ENCODE peak calls at places on chromosome 16, in eight cellular contexts. L, E, M, C, F, U, Z and J are unnamed samples.

GRCh38 chr16:53789159-53789558 is 85.2 kb downstream of the FTO start:
- DNase-seq in L (no peak), E (no peak), M (no peak), C (no peak), F (no peak), U (no peak), Z (no peak), J (no peak)

GRCh38 chr16:74249281-74249680 is 47.3 kb upstream of the PSMD7 start:
- DNase-seq in L (no peak), E (no peak), M (no peak), C (no peak), F (no peak), U (no peak), Z (no peak), J (no peak)

GRCh38 chr16:68915561-68915960 is 72.2 kb downstream of the TANGO6 start:
- DNase-seq in L (no peak), E (no peak), M (no peak), C (no peak), F (no peak), U (no peak), Z (no peak), J (no peak)

GRCh38 chr16:49482690-49483089 is 109.1 kb downstream of the C16orf78 start:
- DNase-seq in L (no peak), E (no peak), M (no peak), C (peak; percentile 18), F (no peak), U (no peak), Z (peak; percentile 48), J (no peak)

GRCh38 chr16:49698416-49698815 is 157.5 kb downstream of the ZNF423 start:
- DNase-seq in L (peak; percentile 21), E (no peak), M (no peak), C (no peak), F (peak; percentile 73), U (no peak), Z (no peak), J (no peak)

GRCh38 chr16:64362193-64362592 is 759.7 kb downstream of the CDH11 start:
- DNase-seq in L (no peak), E (no peak), M (no peak), C (no peak), F (no peak), U (no peak), Z (no peak), J (no peak)

GRCh38 chr16:23670137-23670776 is 8.4 kb upstream of the PLK1 start:
- DNase-seq in L (no peak), E (no peak), M (no peak), C (peak; percentile 73), F (no peak), U (no peak), Z (no peak), J (no peak)

GRCh38 chr16:23195415-23195978 is 13.0 kb downstream of the SCNN1G start:
- DNase-seq in L (no peak), E (no peak), M (no peak), C (no peak), F (no peak), U (no peak), Z (no peak), J (no peak)

GRCh38 chr16:9135797-9136196 is 44.4 kb downstream of the HAPSTR1 start:
- DNase-seq in L (no peak), E (no peak), M (no peak), C (peak; percentile 27), F (no peak), U (no peak), Z (peak; percentile 55), J (no peak)

GRCh38 chr16:15521390-15521757 is 87.0 kb downstream of the BMERB1 start:
- DNase-seq in L (no peak), E (no peak), M (no peak), C (no peak), F (no peak), U (no peak), Z (no peak), J (no peak)

GRCh38 chr16:72715267-72715666 is 332.7 kb downstream of the ZFHX3 start:
- DNase-seq in L (no peak), E (no peak), M (no peak), C (no peak), F (no peak), U (no peak), Z (no peak), J (no peak)

GRCh38 chr16:31451681-31452351 is 7.5 kb upstream of the ARMC5 start:
- DNase-seq in L (peak; percentile 47), E (peak; percentile 56), M (no peak), C (peak; percentile 80), F (no peak), U (peak; percentile 65), Z (peak; percentile 81), J (no peak)

GRCh38 chr16:84029297-84030096 is 13.1 kb downstream of the SLC38A8 start:
- DNase-seq in L (no peak), E (no peak), M (no peak), C (no peak), F (no peak), U (no peak), Z (no peak), J (no peak)

GRCh38 chr16:27311449-27311831 is 2.3 kb upstream of the IL4R start:
- DNase-seq in L (no peak), E (no peak), M (no peak), C (no peak), F (no peak), U (no peak), Z (no peak), J (no peak)

GRCh38 chr16:85259831-85260165 is 147.5 kb upstream of the CIBAR2 start:
- DNase-seq in L (no peak), E (no peak), M (no peak), C (no peak), F (no peak), U (no peak), Z (no peak), J (no peak)

GRCh38 chr16:35214840-35215239 is 1755.4 kb downstream of the TP53TG3F start:
- DNase-seq in L (no peak), E (no peak), M (no peak), C (no peak), F (no peak), U (no peak), Z (no peak), J (no peak)
- H3K9me3 ChIP-seq in L (no peaks in the 10 kb centered on the region), E (peaks cover 25% of the 10 kb centered on the region), M (peaks cover 11% of the 10 kb centered on the region), C (peaks cover 3% of the 10 kb centered on the region), F (no peaks in the 10 kb centered on the region), U (no peaks in the 10 kb centered on the region), Z (peaks cover 8% of the 10 kb centered on the region), J (peaks cover 4% of the 10 kb centered on the region)

DNA sequence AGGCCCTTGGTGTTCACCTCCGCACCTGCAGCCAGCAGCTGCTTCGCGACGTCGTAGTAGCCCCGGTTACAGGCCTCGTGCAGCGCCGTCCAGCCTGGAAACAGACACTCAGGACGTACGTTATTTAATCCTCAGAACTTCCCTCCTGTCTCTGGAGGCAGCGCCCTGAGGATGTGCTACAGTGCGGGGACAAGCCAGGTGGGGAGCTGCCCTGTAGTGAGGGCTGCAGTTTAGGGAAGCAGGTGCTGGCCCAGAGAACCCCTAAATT is 71.0 kb downstream of the ZNF778 start:
- DNase-seq in L (no peak), E (no peak), M (no peak), C (no peak), F (no peak), U (no peak), Z (no peak), J (no peak)
- H3K36me3 ChIP-seq in L (peaks cover 29% of the 10 kb centered on the region), E (peaks cover 71% of the 10 kb centered on the region), M (peaks cover 31% of the 10 kb centered on the region), C (peaks cover 3% of the 10 kb centered on the region), F (peaks cover 54% of the 10 kb centered on the region), U (peaks cover 30% of the 10 kb centered on the region), Z (peaks cover 39% of the 10 kb centered on the region), J (peaks cover 56% of the 10 kb centered on the region)

DNA sequence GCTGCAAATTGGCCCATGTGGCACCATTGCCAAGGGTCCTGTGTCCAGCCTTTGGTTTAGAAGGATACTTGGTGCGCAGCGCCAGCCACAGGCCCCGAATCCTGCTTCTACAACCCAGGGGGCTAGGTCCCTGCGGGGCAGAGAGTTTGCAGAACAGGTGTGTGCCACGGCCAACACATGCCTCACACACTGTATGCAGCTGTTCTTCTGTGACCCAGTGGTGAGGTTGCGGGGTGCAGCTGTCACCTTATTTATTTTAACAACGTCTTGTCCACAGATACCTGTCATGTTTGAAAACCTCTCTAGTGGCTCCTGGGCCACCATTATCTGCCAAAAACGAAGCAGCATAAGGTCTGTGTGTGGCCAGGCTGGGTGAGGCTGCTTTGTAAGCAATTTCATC is 11.6 kb downstream of the CBFA2T3 start:
- DNase-seq in L (no peak), E (no peak), M (no peak), C (peak; percentile 18), F (no peak), U (no peak), Z (no peak), J (no peak)
- H3K9me3 ChIP-seq in L (no peaks in the 10 kb centered on the region), E (no peaks in the 10 kb centered on the region), M (no peaks in the 10 kb centered on the region), C (no peaks in the 10 kb centered on the region), F (no peaks in the 10 kb centered on the region), U (no peaks in the 10 kb centered on the region), Z (no peaks in the 10 kb centered on the region), J (no peaks in the 10 kb centered on the region)

GRCh38 chr16:2237076-2237551 is 870 bp downstream of the DNASE1L2 start:
- DNase-seq in L (no peak), E (no peak), M (no peak), C (no peak), F (no peak), U (no peak), Z (peak; percentile 66), J (no peak)

GRCh38 chr16:2235234-2235651 is 1.0 kb upstream of the DNASE1L2 start:
- DNase-seq in L (no peak), E (no peak), M (no peak), C (no peak), F (no peak), U (no peak), Z (no peak), J (peak; percentile 48)

GRCh38 chr16:2236362-2237075 is at the start of gene DNASE1L2:
- DNase-seq in L (no peak), E (peak; percentile 47), M (no peak), C (no peak), F (no peak), U (no peak), Z (peak; percentile 70), J (no peak)

GRCh38 chr16:2234813-2235170 is 1.5 kb upstream of the DNASE1L2 start:
- DNase-seq in L (no peak), E (no peak), M (no peak), C (no peak), F (no peak), U (no peak), Z (no peak), J (no peak)

GRCh38 chr16:2235695-2236361 is 416 bp upstream of the DNASE1L2 start:
- DNase-seq in L (no peak), E (no peak), M (no peak), C (no peak), F (no peak), U (no peak), Z (no peak), J (no peak)
- H3K36me3 ChIP-seq in L (peaks cover 37% of the 10 kb centered on the region), E (peaks cover 67% of the 10 kb centered on the region), M (peaks cover 29% of the 10 kb centered on the region), C (peaks cover 3% of the 10 kb centered on the region), F (peaks cover 51% of the 10 kb centered on the region), U (peaks cover 33% of the 10 kb centered on the region), Z (peaks cover 46% of the 10 kb centered on the region), J (no peaks in the 10 kb centered on the region)

GRCh38 chr16:5398203-5398602 is 300.6 kb upstream of the EEF2KMT start:
- DNase-seq in L (no peak), E (no peak), M (no peak), C (no peak), F (no peak), U (no peak), Z (no peak), J (no peak)
- H3K9me3 ChIP-seq in L (no peaks in the 10 kb centered on the region), E (no peaks in the 10 kb centered on the region), M (no peaks in the 10 kb centered on the region), C (no peaks in the 10 kb centered on the region), F (no peaks in the 10 kb centered on the region), U (no peaks in the 10 kb centered on the region), Z (no peaks in the 10 kb centered on the region), J (no peaks in the 10 kb centered on the region)

GRCh38 chr16:67647681-67648080 is 2.7 kb downstream of the CARMIL2 start:
- DNase-seq in L (no peak), E (no peak), M (no peak), C (peak; percentile 21), F (no peak), U (no peak), Z (no peak), J (no peak)
- H3K36me3 ChIP-seq in L (no peaks in the 10 kb centered on the region), E (no peaks in the 10 kb centered on the region), M (peaks cover 8% of the 10 kb centered on the region), C (no peaks in the 10 kb centered on the region), F (no peaks in the 10 kb centered on the region), U (no peaks in the 10 kb centered on the region), Z (no peaks in the 10 kb centered on the region), J (peaks cover 16% of the 10 kb centered on the region)